ENCODE peak calls at places on chromosomes 2 and 18, in six cellular contexts. W, K, E, C, Z and Y are unnamed samples.

GRCh38 chr18:59900222-59901128 is 679 bp downstream of the PMAIP1 start:
- DNase-seq in E (peak; percentile 34), K (peak; percentile 74), C (peak; percentile 63), Z (peak; percentile 58), W (peak; percentile 56), Y (no peak)

GRCh38 chr18:12255626-12256026 is 1.5 kb downstream of the CIDEA start:
- DNase-seq in W (no peak), C (no peak), K (peak; percentile 68), Z (no peak), E (no peak), Y (peak; percentile 49)

GRCh38 chr2:42864641-42865280 is 72.4 kb upstream of the HAAO start:
- DNase-seq in C (no peak), Z (no peak), K (no peak), W (no peak), E (no peak), Y (no peak)

GRCh38 chr18:57329856-57330255 is 22.5 kb upstream of the ST8SIA3 start:
- DNase-seq in C (no peak), Z (no peak), E (no peak), K (no peak), W (no peak), Y (no peak)

GRCh38 chr2:62713837-62714236 is 8.3 kb downstream of the EHBP1 start:
- DNase-seq in K (no peak), E (no peak), Z (no peak), W (no peak), C (no peak), Y (no peak)

GRCh38 chr2:181268174-181268867 is 188.9 kb upstream of the ITGA4 start:
- DNase-seq in E (no peak), W (no peak), K (no peak), C (no peak), Z (no peak), Y (no peak)

GRCh38 chr2:39394427-39395002 is 42.6 kb downstream of the MAP4K3 start:
- DNase-seq in Z (no peak), C (no peak), E (no peak), W (no peak), K (no peak), Y (no peak)

GRCh38 chr2:166651080-166651675 is 157.1 kb upstream of the SCN7A start:
- DNase-seq in K (no peak), Z (no peak), E (no peak), C (no peak), W (no peak), Y (no peak)

GRCh38 chr2:151264157-151264835 is 2.6 kb upstream of the RBM43 start:
- DNase-seq in W (no peak), C (no peak), Z (no peak), E (no peak), K (no peak), Y (no peak)

GRCh38 chr2:115190459-115190858 is 748.0 kb downstream of the DPP10 start:
- DNase-seq in Z (no peak), K (peak; percentile 49), C (no peak), W (no peak), E (no peak), Y (no peak)

GRCh38 chr2:105143467-105144127 is 97.9 kb upstream of the GPR45 start:
- DNase-seq in K (peak; percentile 81), E (no peak), C (no peak), W (peak; percentile 5), Z (no peak), Y (peak; percentile 42)

GRCh38 chr2:163306647-163307046 is 429.2 kb downstream of the FIGN start:
- DNase-seq in Z (no peak), W (no peak), C (no peak), E (no peak), K (no peak), Y (no peak)

GRCh38 chr2:213187833-213188532 is 36.6 kb upstream of the IKZF2 start:
- DNase-seq in Z (no peak), E (no peak), C (peak; percentile 52), W (no peak), K (peak; percentile 87), Y (peak; percentile 38)

GRCh38 chr2:114139542-114139941 is 249.7 kb downstream of the ACTR3 start:
- DNase-seq in W (no peak), K (no peak), C (no peak), Z (no peak), E (no peak), Y (no peak)

GRCh38 chr2:239935789-239936758 is 89.1 kb downstream of the NDUFA10 start:
- DNase-seq in Z (no peak), C (no peak), E (no peak), K (peak; percentile 32), W (no peak), Y (no peak)

GRCh38 chr2:20625920-20626697 is 24.8 kb downstream of the HS1BP3 start:
- DNase-seq in E (no peak), W (no peak), K (peak; percentile 74), C (no peak), Z (no peak), Y (no peak)

GRCh38 chr2:228599297-228599696 is 417.8 kb upstream of the SPHKAP start:
- DNase-seq in W (no peak), K (no peak), Z (no peak), C (no peak), E (no peak), Y (no peak)

GRCh38 chr2:118016911-118017310 is 3.0 kb upstream of the CCDC93 start:
- DNase-seq in C (no peak), K (no peak), E (no peak), W (no peak), Z (peak; percentile 65), Y (no peak)

GRCh38 chr2:205717999-205718398 is 35.7 kb downstream of the NRP2 start:
- DNase-seq in C (no peak), K (no peak), E (no peak), Z (no peak), W (no peak), Y (no peak)

GRCh38 chr2:172373761-172374160 is 53.6 kb upstream of the ITGA6 start:
- DNase-seq in E (no peak), K (no peak), C (no peak), W (no peak), Z (no peak), Y (no peak)

GRCh38 chr2:59584958-59585357 is 968.5 kb downstream of the BCL11A start:
- DNase-seq in K (peak; percentile 89), C (peak; percentile 11), Z (no peak), W (no peak), E (no peak), Y (no peak)